ENCODE peak calls at places on chromosomes 4 and X, in six cellular contexts. R is brain microvascular endothelial cell, W is AG09309, C is T-helper 1 cell, X is NAMALWA, T is fibroblast of pulmonary artery. P is an unnamed sample.

GRCh38 chr4:101155368-101155767 is 192.0 kb downstream of the PPP3CA start:
- DNase-seq in X (no peak), W (peak), T (peak), C (no peak), R (no peak), P (peak)

GRCh38 chrX:107845625-107846024 is 20.0 kb downstream of the MID2 start:
- DNase-seq in X (no peak), W (no peak), C (no peak), R (no peak), T (no peak), P (no peak)

GRCh38 chr4:25417014-25417413 is 40.0 kb downstream of the ANAPC4 start:
- DNase-seq in T (no peak), X (no peak), W (no peak), R (no peak), C (no peak), P (no peak)

GRCh38 chrX:136192839-136193414 is 45.6 kb downstream of the FHL1 start:
- DNase-seq in X (no peak), R (no peak), T (peak), C (no peak), W (no peak), P (peak)

GRCh38 chr4:85495621-85496020 is 20.7 kb downstream of the ARHGAP24 start:
- DNase-seq in X (no peak), C (no peak), W (no peak), R (no peak), T (no peak), P (no peak)

GRCh38 chrX:121831601-121832000 is 784.2 kb downstream of the GLUD2 start:
- DNase-seq in X (no peak), C (no peak), T (peak), R (no peak), W (no peak), P (peak)

GRCh38 chrX:100407784-100408642 is 2.1 kb downstream of the PCDH19 start:
- DNase-seq in C (no peak), R (no peak), W (no peak), T (no peak), X (no peak), P (no peak)

GRCh38 chr4:86999244-86999643 is 64.4 kb downstream of the AFF1 start:
- DNase-seq in R (no peak), X (no peak), W (no peak), T (peak), C (no peak), P (no peak)

GRCh38 chr4:101790521-101791188 is at the start of gene BANK1:
- DNase-seq in C (peak), R (no peak), X (peak), T (peak), W (no peak), P (no peak)

GRCh38 chrX:16005899-16006298 is 117.5 kb upstream of the GRPR start:
- DNase-seq in W (no peak), R (no peak), T (no peak), X (no peak), C (no peak), P (no peak)

GRCh38 chrX:119399772-119400101 is 601 bp downstream of the SLC25A43 start:
- DNase-seq in T (peak), C (no peak), W (no peak), X (no peak), R (no peak), P (no peak)

GRCh38 chr4:985123-985830 is 1.6 kb upstream of the IDUA start:
- DNase-seq in R (no peak), X (peak), T (peak), W (no peak), C (peak), P (no peak)

GRCh38 chr4:158930573-158930972 is 161.7 kb downstream of the FNIP2 start:
- DNase-seq in X (no peak), R (no peak), W (no peak), C (no peak), T (no peak), P (no peak)

GRCh38 chrX:39576081-39576701 is 521.6 kb downstream of the BCOR start:
- DNase-seq in T (no peak), R (no peak), C (no peak), W (no peak), X (no peak), P (no peak)

GRCh38 chr4:153497988-153498967 is 32.1 kb downstream of the TMEM131L start:
- DNase-seq in W (peak), T (peak), R (peak), C (no peak), X (no peak), P (no peak)

P was measured in H4.